ENCODE peak calls at places on chromosomes 11 and 22, in four cellular contexts. Y is GM12878, T is K562, Q is HepG2. G is an unnamed sample. For H3K9me3, the result is how much of the 10 kb centered on the place peaks cover.

GRCh38 chr11:46421257-46421880 is 29.8 kb upstream of the CHRM4 start:
- DNase-seq in Y (no peak), T (peak), Q (peak), G (no peak)

GRCh38 chr11:132448334-132448995 is 1078.0 kb downstream of the NTM start:
- DNase-seq in Y (no peak), T (no peak), Q (no peak), G (no peak)

GRCh38 chr11:18204220-18204619 is 31.6 kb downstream of the MRGPRX4 start:
- DNase-seq in Y (no peak), T (no peak), Q (no peak), G (no peak)

GRCh38 chr11:5507177-5507576 is 2.6 kb downstream of the UBQLN3 start:
- DNase-seq in Y (no peak), T (peak), Q (no peak), G (no peak)

GRCh38 chr22:43829904-43830851 is 18.1 kb upstream of the EFCAB6 start:
- DNase-seq in Y (no peak), T (no peak), Q (no peak), G (no peak)

GRCh38 chr11:78079232-78080083 is at the start of gene NDUFC2:
- DNase-seq in Y (peak), T (peak), Q (peak), G (peak)

GRCh38 chr22:47233316-47234243 is 471.1 kb downstream of the TBC1D22A start:
- DNase-seq in Y (no peak), T (no peak), Q (no peak), G (no peak)

GRCh38 chr22:24244144-24244787 is 616 bp downstream of the GGT5 start:
- DNase-seq in Y (no peak), T (no peak), Q (no peak), G (no peak)

GRCh38 chr22:45268167-45268957 is 16.4 kb upstream of the UPK3A start:
- DNase-seq in Y (no peak), T (no peak), Q (no peak), G (peak)

GRCh38 chr11:82450996-82451395 is 282.7 kb downstream of the FAM181B start:
- DNase-seq in Y (no peak), T (no peak), Q (no peak), G (no peak)

GRCh38 chr11:7551571-7551970 is 37.8 kb downstream of the PPFIBP2 start:
- DNase-seq in Y (no peak), T (no peak), Q (no peak), G (no peak)

GRCh38 chr11:15965562-15966250 is 390.6 kb downstream of the SOX6 start:
- DNase-seq in Y (no peak), T (no peak), Q (no peak), G (no peak)

GRCh38 chr22:28142361-28142801 is 223.3 kb upstream of the PITPNB start:
- DNase-seq in Y (no peak), T (no peak), Q (peak), G (no peak)

GRCh38 chr11:14384338-14384737 is 25.4 kb upstream of the RRAS2 start:
- DNase-seq in Y (no peak), T (no peak), Q (no peak), G (no peak)

GRCh38 chr11:39385911-39386310 is 2073.5 kb downstream of the LRRC4C start:
- DNase-seq in Y (no peak), T (no peak), Q (no peak), G (no peak)

GRCh38 chr11:125251956-125252355 is 87.4 kb downstream of the PKNOX2 start:
- DNase-seq in Y (no peak), T (no peak), Q (no peak), G (no peak)

GRCh38 chr11:71249301-71249700 is 3.1 kb downstream of the SHANK2 start:
- DNase-seq in Y (no peak), T (no peak), Q (no peak), G (no peak)

GRCh38 chr22:24466831-24467249 is 28.3 kb upstream of the UPB1 start:
- DNase-seq in Y (no peak), T (peak), Q (no peak), G (no peak)

GRCh38 chr22:42757475-42757874 is 36.8 kb upstream of the A4GALT start:
- DNase-seq in Y (no peak), T (no peak), Q (no peak), G (peak)

GRCh38 chr11:1059759-1060158 is 14.9 kb upstream of the MUC2 start:
- DNase-seq in Y (no peak), T (peak), Q (no peak), G (no peak)

GRCh38 chr22:19645905-19646304 is 68.4 kb upstream of the SEPTIN5 start:
- DNase-seq in Y (no peak), T (no peak), Q (no peak), G (no peak)

GRCh38 chr11:73797457-73797856 is 9.8 kb downstream of the MRPL48 start:
- DNase-seq in Y (no peak), T (no peak), Q (no peak), G (no peak)

GRCh38 chr11:92667446-92668165 is 301.8 kb upstream of the MTNR1B start:
- DNase-seq in Y (no peak), T (no peak), Q (no peak), G (no peak)

GRCh38 chr11:102592634-102593581 is 32.2 kb downstream of the MMP20 start:
- DNase-seq in Y (no peak), T (peak), Q (peak), G (no peak)

GRCh38 chr11:134736251-134737072 is 324.4 kb upstream of the B3GAT1 start:
- DNase-seq in Y (no peak), T (no peak), Q (no peak), G (no peak)

GRCh38 chr22:37485714-37486223 is 415 bp downstream of the MFNG start:
- DNase-seq in Y (no peak), T (no peak), Q (no peak), G (no peak)

GRCh38 chr22:23408321-23408720 is 171.8 kb downstream of the IGLL1 start:
- DNase-seq in Y (no peak), T (no peak), Q (no peak), G (no peak)

GRCh38 chr22:23365524-23365923 is 185.2 kb downstream of the BCR start:
- DNase-seq in Y (no peak), T (no peak), Q (no peak), G (no peak)

GRCh38 chr11:12187399-12187798 is 77.0 kb downstream of the MICAL2 start:
- DNase-seq in Y (no peak), T (peak), Q (no peak), G (no peak)
- TF ChIP-seq CREB1 in Y (no peak), T (no peak), Q (no peak), G (no peak)

GRCh38 chr22:30969532-30970355 is 679 bp downstream of the TUG1 start:
- DNase-seq in Y (no peak), T (peak), Q (peak), G (no peak)

GRCh38 chr22:30964858-30965257 is 3.7 kb downstream of the MORC2 start:
- DNase-seq in Y (no peak), T (no peak), Q (no peak), G (no peak)

GRCh38 chr22:30968015-30968923 is at the start of gene MORC2:
- DNase-seq in Y (no peak), T (peak), Q (peak), G (no peak)

GRCh38 chr22:30970356-30970746 is 1.3 kb downstream of the TUG1 start:
- DNase-seq in Y (no peak), T (no peak), Q (no peak), G (no peak)

GRCh38 chr22:30968924-30969531 is at the start of gene TUG1:
- DNase-seq in Y (peak), T (peak), Q (peak), G (peak)
- H3K9me3 ChIP-seq in Y (under half), T (under half), Q (under half), G (under half)

DNA sequence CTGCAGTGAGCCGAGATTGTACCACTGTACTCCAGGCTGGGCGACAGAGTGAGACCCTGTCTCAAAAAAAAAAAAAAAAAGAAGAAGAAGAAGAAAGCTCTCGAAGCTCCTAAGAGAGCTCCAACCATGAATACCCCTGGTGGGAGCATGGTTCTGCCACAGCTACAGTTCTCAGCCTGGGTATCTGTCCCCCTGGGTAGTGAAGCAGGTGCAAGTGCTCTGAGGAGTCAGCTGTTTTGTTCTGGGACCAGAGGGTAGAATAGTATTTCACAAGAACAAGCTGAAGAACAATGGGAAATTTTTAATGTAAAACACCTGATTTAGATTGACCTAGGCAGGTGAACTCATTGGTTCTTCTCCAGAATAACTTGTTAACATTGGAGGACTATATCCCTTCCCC is 4.3 kb upstream of the HYOU1 start:
- DNase-seq in Y (no peak), T (no peak), Q (no peak), G (no peak)
- TF ChIP-seq POLR2A in Y (no peak), T (no peak), Q (no peak), G (no peak)

DNA sequence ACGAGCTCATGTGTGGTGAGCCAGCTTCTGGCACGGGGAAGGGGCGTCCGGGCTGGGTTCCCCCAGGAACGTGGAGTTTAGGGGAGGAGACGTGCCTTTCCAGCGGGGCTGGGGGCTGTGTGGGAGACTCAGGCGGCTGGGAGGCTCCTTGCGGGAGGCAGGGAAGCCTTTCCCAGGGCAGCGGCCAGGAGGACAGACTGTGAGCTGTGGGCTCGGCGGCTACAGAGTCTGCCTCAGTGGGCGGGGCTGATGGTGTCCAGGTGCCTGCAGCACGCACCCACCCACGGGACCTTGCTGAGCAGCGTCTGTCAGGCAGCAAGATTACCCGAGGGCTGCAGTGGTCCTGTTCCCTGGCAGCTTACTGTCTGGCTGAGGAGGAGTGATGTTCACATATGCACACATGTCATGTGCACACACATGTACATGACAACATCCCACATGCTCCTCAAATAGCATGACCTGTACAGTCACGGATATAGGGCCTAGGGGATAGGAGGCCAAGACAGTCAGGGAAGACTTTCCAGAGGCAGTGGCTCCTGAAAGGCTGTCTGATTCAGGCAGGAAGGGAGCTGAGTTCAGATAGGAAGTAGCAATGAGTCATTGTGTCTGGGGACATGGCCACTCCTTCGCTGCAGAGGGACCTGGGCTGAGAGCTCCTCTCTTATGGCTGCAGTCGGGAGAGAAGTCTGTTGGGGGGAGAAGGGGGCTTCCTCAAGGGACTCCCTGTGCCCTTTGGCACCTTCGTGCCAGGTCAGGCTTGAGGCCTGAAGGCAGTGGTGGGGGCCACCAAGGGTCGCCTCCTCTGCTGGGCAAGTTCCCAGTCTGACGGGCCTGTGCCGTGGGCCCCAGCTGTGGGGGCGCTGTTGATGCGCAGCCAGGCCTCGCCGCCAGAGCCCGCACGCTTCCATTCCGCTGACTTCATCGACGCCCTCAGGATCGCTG is 23.3 kb upstream of the PPP6R3 start:
- DNase-seq in Y (no peak), T (peak), Q (no peak), G (no peak)
- TF ChIP-seq CREB1 in Y (no peak), T (peak), Q (no peak), G (no peak)